ENCODE peak calls at places on chromosomes 7 and 10, in ten cellular contexts. Z is bronchial epithelial cell, D is AG09319, W is posterior vena cava, Q is nephron progenitor cell, C is HTR-8/SVneo, U is T-cell, E is SK-MEL-5, X is Right ventricle myocardium inferior, V is MM.1S. A is an unnamed sample.

GRCh38 chr7:150322114-150322832 is 882 bp upstream of the LRRC61 start:
- DNase-seq in E (no peak), U (peak), X (no peak), V (peak), Q (no peak), W (no peak), D (no peak), C (no peak), Z (no peak), A (no peak)

GRCh38 chr10:76546411-76546810 is 1091.2 kb downstream of the KCNMA1 start:
- DNase-seq in D (no peak), W (no peak), Z (no peak), E (no peak), Q (no peak), V (no peak), C (no peak), X (no peak), U (no peak), A (no peak)

GRCh38 chr7:30304177-30304884 is 19.9 kb downstream of the ZNRF2 start:
- DNase-seq in E (no peak), Q (no peak), U (no peak), W (no peak), D (no peak), V (no peak), X (no peak), C (no peak), Z (no peak), A (no peak)

GRCh38 chr10:77333610-77334340 is 303.8 kb downstream of the KCNMA1 start:
- DNase-seq in Q (no peak), V (no peak), D (no peak), Z (peak), U (no peak), X (no peak), W (no peak), E (no peak), C (no peak), A (no peak)

GRCh38 chr7:81902536-81902935 is 132.7 kb upstream of the HGF start:
- DNase-seq in V (no peak), Z (no peak), D (no peak), Q (no peak), U (no peak), W (no peak), X (no peak), C (no peak), E (no peak), A (no peak)

GRCh38 chr7:46157414-46157813 is 236.3 kb upstream of the IGFBP3 start:
- DNase-seq in W (no peak), E (no peak), Q (no peak), Z (no peak), C (no peak), U (no peak), D (no peak), V (no peak), X (no peak), A (no peak)

GRCh38 chr10:75730847-75731246 is 299.4 kb downstream of the LRMDA start:
- DNase-seq in X (no peak), W (no peak), D (no peak), E (no peak), U (no peak), V (no peak), Q (no peak), Z (no peak), C (no peak), A (no peak)

GRCh38 chr10:131585761-131586160 is 274.2 kb upstream of the TCERG1L start:
- DNase-seq in U (no peak), V (no peak), C (no peak), Z (no peak), E (no peak), Q (no peak), X (no peak), W (no peak), D (no peak), A (no peak)

GRCh38 chr10:132439424-132440163 is 42.6 kb downstream of the PWWP2B start:
- DNase-seq in Q (no peak), D (no peak), V (no peak), W (no peak), E (no peak), X (peak), C (no peak), U (no peak), Z (no peak), A (no peak)

GRCh38 chr7:70775570-70776156 is 356.3 kb upstream of the GALNT17 start:
- DNase-seq in U (no peak), Q (no peak), C (no peak), E (peak), X (no peak), D (no peak), W (no peak), Z (peak), V (peak), A (no peak)

GRCh38 chr7:158325530-158326381 is 261.9 kb downstream of the PTPRN2 start:
- DNase-seq in C (no peak), Q (peak), Z (peak), E (peak), D (no peak), W (peak), V (peak), U (no peak), X (no peak), A (no peak)

GRCh38 chr10:48439581-48440041 is 133.1 kb downstream of the MAPK8 start:
- DNase-seq in C (no peak), Z (no peak), U (no peak), E (no peak), D (no peak), W (no peak), Q (no peak), X (no peak), V (no peak), A (no peak)

GRCh38 chr7:127708788-127709187 is 56.8 kb downstream of the SND1 start:
- DNase-seq in Q (peak), Z (peak), D (peak), E (peak), C (peak), U (peak), W (no peak), V (peak), X (no peak), A (peak)

GRCh38 chr7:106102387-106102966 is 9.6 kb downstream of the SYPL1 start:
- DNase-seq in Z (no peak), D (no peak), Q (no peak), X (no peak), W (no peak), C (no peak), U (no peak), V (no peak), E (peak), A (no peak)

GRCh38 chr7:17552952-17553351 is 254.5 kb downstream of the AHR start:
- DNase-seq in U (no peak), C (no peak), W (no peak), D (no peak), Q (no peak), X (no peak), V (no peak), Z (no peak), E (no peak), A (no peak)

GRCh38 chr7:102942181-102942882 is 29.5 kb downstream of the LRRC17 start:
- DNase-seq in X (no peak), Q (no peak), W (no peak), U (no peak), Z (no peak), V (no peak), D (no peak), C (no peak), E (no peak), A (no peak)

GRCh38 chr10:59847888-59848287 is 58.5 kb downstream of the CCDC6 start:
- DNase-seq in W (no peak), Z (no peak), V (no peak), C (no peak), Q (no peak), X (no peak), D (no peak), E (no peak), U (no peak), A (no peak)

GRCh38 chr10:57188846-57189245 is 827.8 kb upstream of the ZWINT start:
- DNase-seq in D (no peak), V (no peak), Z (no peak), E (peak), U (no peak), X (no peak), C (no peak), Q (no peak), W (no peak), A (no peak)

GRCh38 chr10:93032105-93032808 is 28.3 kb upstream of the CYP26C1 start:
- DNase-seq in W (no peak), E (no peak), V (peak), U (no peak), C (no peak), X (no peak), Q (no peak), Z (no peak), D (no peak), A (no peak)

GRCh38 chr7:28315565-28316420 is 96.5 kb upstream of the CREB5 start:
- DNase-seq in X (no peak), E (peak), D (no peak), W (no peak), V (no peak), Q (peak), Z (peak), C (no peak), U (no peak), A (no peak)

GRCh38 chr7:74297516-74298233 is 8.5 kb downstream of the CLIP2 start:
- DNase-seq in Z (no peak), Q (no peak), V (no peak), D (no peak), E (no peak), C (no peak), W (no peak), X (no peak), U (no peak), A (no peak)

GRCh38 chr7:17326378-17326777 is 27.9 kb downstream of the AHR start:
- DNase-seq in U (no peak), W (no peak), E (no peak), C (no peak), Z (no peak), Q (no peak), D (no peak), V (no peak), X (no peak), A (no peak)

GRCh38 chr7:43113622-43114450 is 1.4 kb downstream of the HECW1 start:
- DNase-seq in E (no peak), Z (no peak), X (no peak), D (no peak), U (no peak), V (no peak), Q (no peak), C (no peak), W (no peak), A (no peak)

GRCh38 chr7:48274662-48275061 is 103.4 kb downstream of the ABCA13 start:
- DNase-seq in Z (peak), U (no peak), D (no peak), E (no peak), V (no peak), Q (no peak), X (no peak), C (no peak), W (no peak), A (no peak)

GRCh38 chr10:59971915-59972314 is 65.6 kb upstream of the CCDC6 start:
- DNase-seq in Z (peak), C (no peak), D (no peak), U (no peak), X (no peak), V (no peak), Q (no peak), W (no peak), E (peak), A (no peak)

GRCh38 chr10:15624405-15625191 is 95.1 kb downstream of the ITGA8 start:
- DNase-seq in X (no peak), U (no peak), W (no peak), C (no peak), V (no peak), Z (no peak), Q (no peak), E (no peak), D (peak), A (no peak)

GRCh38 chr10:14971867-14972448 is 12.8 kb downstream of the MEIG1 start:
- DNase-seq in Z (peak), W (no peak), U (peak), E (peak), Q (peak), C (no peak), X (peak), V (peak), D (no peak), A (no peak)

GRCh38 chr7:101119876-101120275 is 7.0 kb upstream of the SERPINE1 start:
- DNase-seq in D (no peak), E (no peak), U (no peak), W (no peak), V (no peak), Z (no peak), C (no peak), X (peak), Q (no peak), A (no peak)

GRCh38 chr7:79287976-79288375 is 165.5 kb downstream of the MAGI2 start:
- DNase-seq in C (no peak), Z (no peak), E (no peak), V (no peak), D (no peak), W (no peak), X (no peak), Q (no peak), U (no peak), A (no peak)

GRCh38 chr7:139387594-139387993 is 27.9 kb downstream of the LUC7L2 start:
- DNase-seq in Z (no peak), X (no peak), D (no peak), W (no peak), Q (no peak), V (no peak), C (no peak), E (no peak), U (no peak), A (no peak)

GRCh38 chr7:46934198-46934825 is 647.6 kb downstream of the TNS3 start:
- DNase-seq in D (no peak), C (no peak), X (no peak), Z (peak), W (no peak), E (no peak), V (no peak), Q (no peak), U (no peak), A (no peak)

GRCh38 chr10:28135258-28135657 is 136.4 kb upstream of the ODAD2 start:
- DNase-seq in W (no peak), E (no peak), U (no peak), X (no peak), Z (no peak), V (no peak), C (no peak), D (no peak), Q (no peak), A (no peak)

GRCh38 chr7:151539055-151539714 is 19.5 kb upstream of the RHEB start:
- DNase-seq in V (no peak), D (no peak), U (no peak), W (no peak), E (peak), X (peak), Q (peak), Z (no peak), C (no peak), A (no peak)

GRCh38 chr10:1054684-1055083 is 1.5 kb upstream of the WDR37 start:
- DNase-seq in C (no peak), V (no peak), E (no peak), Z (peak), U (no peak), Q (no peak), W (no peak), D (no peak), X (no peak), A (no peak)

GRCh38 chr10:90658791-90659190 is 199.0 kb downstream of the HTR7 start:
- DNase-seq in E (peak), C (no peak), X (no peak), W (no peak), Z (no peak), U (no peak), Q (no peak), D (no peak), V (no peak), A (no peak)

GRCh38 chr7:29946428-29947186 is 43.0 kb downstream of the SCRN1 start:
- DNase-seq in V (no peak), W (no peak), D (no peak), C (no peak), E (peak), Q (no peak), X (no peak), U (no peak), Z (peak), A (no peak)

GRCh38 chr10:42981358-42982236 is 95.3 kb upstream of the RET start:
- DNase-seq in Z (no peak), C (no peak), U (no peak), E (no peak), V (no peak), X (peak), D (no peak), Q (no peak), W (peak), A (no peak)

GRCh38 chr10:59793924-59794323 is 40.7 kb upstream of the MRLN start:
- DNase-seq in E (no peak), C (no peak), X (no peak), W (no peak), D (peak), Q (no peak), U (no peak), V (no peak), Z (no peak), A (no peak)

A was measured in SK-N-MC.